ENCODE peak calls at places on chromosomes 16 and 17, in seven cellular contexts. Y is HL-60, N is HCT116, J is GM12878, P is GM23338, B is Panc1, R is HepG2. Z is an unnamed sample.

GRCh38 chr17:49753959-49754391 is 10.0 kb downstream of the FAM117A start:
- DNase-seq in Y (no peak), N (no peak), J (no peak), P (no peak), B (no peak), R (no peak), Z (peak; percentile 56)

GRCh38 chr17:16962804-16963203 is 9.1 kb downstream of the TNFRSF13B start:
- DNase-seq in Y (no peak), N (peak; percentile 41), J (no peak), P (peak; percentile 21), B (no peak), R (no peak), Z (no peak)

GRCh38 chr17:10318540-10318939 is 54.3 kb downstream of the MYH13 start:
- DNase-seq in Y (no peak), N (no peak), J (no peak), P (peak; percentile 27), B (no peak), R (no peak), Z (no peak)

GRCh38 chr16:11224096-11224893 is 31.7 kb downstream of the SOCS1 start:
- DNase-seq in Y (peak; percentile 78), N (no peak), J (peak; percentile 57), P (peak; percentile 47), B (no peak), R (peak; percentile 55), Z (no peak)

GRCh38 chr17:80586464-80587228 is 42.0 kb downstream of the RPTOR start:
- DNase-seq in Y (no peak), N (no peak), J (no peak), P (no peak), B (no peak), R (no peak), Z (peak; percentile 95)

GRCh38 chr16:79169239-79169638 is 431.3 kb downstream of the MAF start:
- DNase-seq in Y (no peak), N (no peak), J (no peak), P (peak; percentile 90), B (no peak), R (no peak), Z (no peak)

GRCh38 chr16:77793417-77793816 is 5.1 kb downstream of the VAT1L start:
- DNase-seq in Y (no peak), N (no peak), J (no peak), P (no peak), B (no peak), R (no peak), Z (no peak)

GRCh38 chr17:309361-309888 is 43.2 kb downstream of the RPH3AL start:
- DNase-seq in Y (peak; percentile 43), N (no peak), J (no peak), P (peak; percentile 87), B (no peak), R (peak; percentile 53), Z (peak; percentile 86)

GRCh38 chr16:69479806-69480205 is 55.4 kb downstream of the CYB5B start:
- DNase-seq in Y (no peak), N (no peak), J (no peak), P (no peak), B (no peak), R (no peak), Z (no peak)

GRCh38 chr16:46790599-46791270 is 40.2 kb downstream of the C16orf87 start:
- DNase-seq in Y (no peak), N (no peak), J (no peak), P (no peak), B (no peak), R (peak; percentile 9), Z (no peak)

GRCh38 chr17:30344283-30345088 is 10.6 kb upstream of the TMIGD1 start:
- DNase-seq in Y (peak; percentile 100), N (no peak), J (no peak), P (no peak), B (no peak), R (peak; percentile 96), Z (peak; percentile 25)

GRCh38 chr16:56258508-56259424 is 67.5 kb downstream of the GNAO1 start:
- DNase-seq in Y (no peak), N (no peak), J (no peak), P (no peak), B (no peak), R (peak; percentile 82), Z (no peak)

GRCh38 chr17:385195-385835 is 32.7 kb upstream of the RPH3AL start:
- DNase-seq in Y (no peak), N (no peak), J (no peak), P (peak; percentile 66), B (no peak), R (no peak), Z (peak; percentile 74)

GRCh38 chr17:81132770-81133723 is 32.3 kb upstream of the PVALEF start:
- DNase-seq in Y (no peak), N (no peak), J (no peak), P (no peak), B (no peak), R (peak; percentile 68), Z (no peak)

GRCh38 chr17:4332296-4332970 is 34.0 kb downstream of the UBE2G1 start:
- DNase-seq in Y (no peak), N (no peak), J (no peak), P (peak; percentile 42), B (no peak), R (no peak), Z (no peak)

GRCh38 chr17:80991645-80992076 is at the start of gene CHMP6:
- DNase-seq in Y (peak; percentile 65), N (peak; percentile 76), J (no peak), P (peak; percentile 82), B (no peak), R (peak; percentile 60), Z (peak; percentile 99)

GRCh38 chr16:79316004-79316458 is 284.5 kb downstream of the MAF start:
- DNase-seq in Y (no peak), N (no peak), J (peak; percentile 53), P (no peak), B (no peak), R (no peak), Z (no peak)

GRCh38 chr16:10646581-10647263 is 48.0 kb downstream of the TEKT5 start:
- DNase-seq in Y (no peak), N (no peak), J (no peak), P (no peak), B (no peak), R (peak; percentile 57), Z (no peak)

GRCh38 chr17:51050291-51051033 is 70.2 kb downstream of the SPAG9 start:
- DNase-seq in Y (no peak), N (no peak), J (peak; percentile 65), P (no peak), B (no peak), R (no peak), Z (no peak)

GRCh38 chr16:22694887-22695382 is 119.0 kb upstream of the HS3ST2 start:
- DNase-seq in Y (no peak), N (no peak), J (no peak), P (no peak), B (no peak), R (no peak), Z (no peak)

GRCh38 chr16:4373909-4374742 is 2.5 kb downstream of the VASN start:
- DNase-seq in Y (no peak), N (no peak), J (no peak), P (peak; percentile 79), B (no peak), R (no peak), Z (no peak)

GRCh38 chr16:49684731-49685130 is 171.2 kb downstream of the ZNF423 start:
- DNase-seq in Y (no peak), N (no peak), J (no peak), P (no peak), B (no peak), R (no peak), Z (no peak)
- TF ChIP-seq POLR2AphosphoS5 in Y (no peak), N (no peak), J (no peak), P (no peak), B (no peak), R (no peak), Z (no peak)

GRCh38 chr16:65524231-65524630 is 402.4 kb upstream of the CDH11 start:
- DNase-seq in Y (no peak), N (no peak), J (no peak), P (no peak), B (no peak), R (no peak), Z (no peak)

GRCh38 chr16:65522412-65522811 is 400.5 kb upstream of the CDH11 start:
- DNase-seq in Y (no peak), N (no peak), J (no peak), P (no peak), B (no peak), R (no peak), Z (no peak)

GRCh38 chr16:65523258-65523950 is 401.5 kb upstream of the CDH11 start:
- DNase-seq in Y (no peak), N (no peak), J (no peak), P (peak; percentile 20), B (no peak), R (no peak), Z (no peak)

GRCh38 chr16:65525743-65526142 is 403.9 kb upstream of the CDH11 start:
- DNase-seq in Y (no peak), N (no peak), J (no peak), P (no peak), B (no peak), R (no peak), Z (no peak)

GRCh38 chr16:65524997-65525396 is 403.1 kb upstream of the CDH11 start:
- DNase-seq in Y (no peak), N (no peak), J (no peak), P (no peak), B (no peak), R (no peak), Z (no peak)
- TF ChIP-seq REST in Y (no peak), N (no peak), J (no peak), P (no peak), B (no peak), R (no peak), Z (no peak)

DNA sequence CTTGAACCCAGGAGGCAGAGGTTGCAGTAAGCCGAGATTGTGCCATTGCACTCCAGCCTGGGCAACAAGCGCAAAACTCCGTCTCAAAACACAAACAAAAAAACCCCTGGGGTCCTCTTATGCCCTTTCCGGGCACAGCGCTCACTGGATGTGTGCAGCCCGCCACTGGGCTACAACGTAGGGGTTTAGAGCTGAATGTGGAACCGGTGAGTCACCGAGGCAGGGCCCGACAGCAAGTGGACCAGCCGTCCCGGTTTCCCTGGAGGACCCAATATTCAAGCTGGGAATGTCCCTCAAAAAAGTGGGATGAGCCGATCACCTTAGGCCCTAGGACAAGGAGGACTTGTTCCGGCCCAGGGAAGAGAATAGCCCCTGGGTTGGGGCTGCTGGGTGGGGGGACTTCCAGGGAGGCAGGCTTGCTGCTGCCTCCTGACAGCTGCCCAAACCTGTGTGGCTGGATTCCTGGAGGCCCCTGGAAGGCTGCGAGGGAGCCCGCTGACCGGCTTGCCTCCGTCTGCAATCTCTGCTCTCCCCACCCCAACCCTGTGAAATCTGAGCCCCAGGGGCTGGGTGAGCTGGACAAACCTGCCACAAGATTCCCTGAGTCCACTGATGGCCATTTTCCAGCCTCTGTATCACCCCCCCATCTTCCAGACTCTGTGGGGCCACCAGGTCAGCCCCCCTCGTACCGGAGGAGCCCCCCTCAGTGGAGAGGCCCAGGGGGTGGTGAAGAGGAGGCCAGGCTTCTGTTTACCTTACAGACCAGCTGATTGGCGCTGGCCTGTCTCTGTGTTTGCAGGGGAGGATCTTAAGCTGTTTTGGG is 2.9 kb upstream of the CLDN9 start:
- DNase-seq in Y (no peak), N (peak; percentile 66), J (no peak), P (peak; percentile 97), B (no peak), R (no peak), Z (no peak)
- TF ChIP-seq POLR2AphosphoS5 in Y (no peak), N (peak; percentile 73), J (no peak), P (peak; percentile 64), B (peak; percentile 46), R (no peak), Z (no peak)

DNA sequence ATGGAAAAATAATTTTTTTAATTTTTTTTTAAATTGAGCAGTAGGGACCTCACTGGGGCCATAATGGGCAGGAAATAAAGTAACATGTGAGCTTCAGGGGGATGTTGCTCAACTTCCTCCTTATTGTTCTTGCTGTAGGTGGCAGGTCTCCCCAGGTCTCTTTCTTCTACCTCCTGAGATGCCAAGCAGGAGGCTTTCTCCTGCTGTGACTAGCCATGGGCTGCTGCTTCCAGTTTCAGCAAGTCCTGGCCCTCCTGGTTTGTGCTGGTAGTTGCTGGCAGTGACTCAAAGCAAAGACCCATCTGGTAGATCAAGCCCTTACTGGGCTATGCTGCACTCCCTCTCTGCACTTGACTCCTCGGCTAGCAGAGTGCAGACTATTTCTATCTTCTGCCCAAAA is 2.3 kb downstream of the DPEP2NB start:
- DNase-seq in Y (peak; percentile 68), N (no peak), J (no peak), P (no peak), B (no peak), R (no peak), Z (no peak)
- TF ChIP-seq REST in Y (no peak), N (no peak), J (no peak), P (no peak), B (no peak), R (no peak), Z (no peak)

Z was measured in SK-N-SH.